ENCODE peak calls at places on chromosomes 7 and 10, in ten cellular contexts. Q is A673, J is neural progenitor cell, B is PC-9, O is mammary epithelial cell, F is upper lobe of right lung, Z is IMR-90, N is bronchial epithelial cell, P is aorta, U is transverse colon. L is an unnamed sample.
A peak's percentile ranks its signal among the peaks of the same experiment; 100 is the strongest.

GRCh38 chr7:80708007-80708594 is 69.7 kb downstream of the CD36 start:
- DNase-seq in Q (no peak), J (no peak), B (no peak), O (no peak), F (no peak), Z (no peak), N (no peak), P (no peak), U (no peak), L (no peak)

GRCh38 chr7:115097175-115097671 is 175.3 kb downstream of the MDFIC start:
- DNase-seq in Q (peak; percentile 60), J (no peak), B (no peak), O (peak; percentile 81), F (no peak), Z (peak; percentile 86), N (peak; percentile 84), P (no peak), U (no peak), L (no peak)

GRCh38 chr7:50679218-50680007 is 103.3 kb downstream of the GRB10 start:
- DNase-seq in Q (peak; percentile 55), J (peak; percentile 31), B (no peak), O (peak; percentile 50), F (no peak), Z (peak; percentile 43), N (peak; percentile 52), P (no peak), U (no peak), L (no peak)

GRCh38 chr10:69810097-69810496 is 8.4 kb downstream of the COL13A1 start:
- DNase-seq in Q (no peak), J (no peak), B (no peak), O (no peak), F (no peak), Z (no peak), N (no peak), P (no peak), U (no peak), L (no peak)

GRCh38 chr7:27129729-27130539 is 623 bp downstream of the HOXA4 start:
- DNase-seq in Q (no peak), J (peak; percentile 44), B (no peak), O (no peak), F (peak; percentile 65), Z (no peak), N (no peak), P (peak; percentile 66), U (peak; percentile 70), L (no peak)

GRCh38 chr7:157077986-157078644 is 60.6 kb upstream of the UBE3C start:
- DNase-seq in Q (no peak), J (peak; percentile 61), B (no peak), O (no peak), F (no peak), Z (no peak), N (no peak), P (no peak), U (no peak), L (no peak)

GRCh38 chr7:73622909-73623797 is 1.2 kb downstream of the MLXIPL start:
- DNase-seq in Q (no peak), J (peak; percentile 38), B (no peak), O (no peak), F (peak; percentile 76), Z (no peak), N (no peak), P (no peak), U (peak; percentile 37), L (peak; percentile 54)

GRCh38 chr10:69106900-69107511 is 17.0 kb upstream of the VPS26A start:
- DNase-seq in Q (no peak), J (no peak), B (no peak), O (no peak), F (no peak), Z (no peak), N (no peak), P (no peak), U (no peak), L (no peak)

GRCh38 chr7:31688347-31688746 is 1.3 kb downstream of the PPP1R17 start:
- DNase-seq in Q (no peak), J (no peak), B (no peak), O (no peak), F (no peak), Z (no peak), N (no peak), P (no peak), U (no peak), L (no peak)

GRCh38 chr10:46992794-46993552 is 81.7 kb downstream of the PTPN20 start:
- DNase-seq in Q (peak; percentile 55), J (peak; percentile 42), B (no peak), O (peak; percentile 14), F (peak; percentile 56), Z (peak; percentile 50), N (peak; percentile 46), P (peak; percentile 61), U (peak; percentile 25), L (peak; percentile 29)

GRCh38 chr7:29253225-29253624 is 58.6 kb downstream of the CHN2 start:
- DNase-seq in Q (no peak), J (no peak), B (no peak), O (no peak), F (no peak), Z (no peak), N (no peak), P (no peak), U (no peak), L (no peak)

GRCh38 chr7:93981480-93981874 is 22.7 kb downstream of the BET1 start:
- DNase-seq in Q (no peak), J (peak; percentile 13), B (no peak), O (no peak), F (no peak), Z (no peak), N (no peak), P (no peak), U (no peak), L (no peak)

GRCh38 chr10:34494012-34494411 is 321.1 kb downstream of the PARD3 start:
- DNase-seq in Q (no peak), J (no peak), B (peak; percentile 28), O (peak; percentile 79), F (no peak), Z (peak; percentile 21), N (peak; percentile 79), P (no peak), U (no peak), L (no peak)

GRCh38 chr10:133274751-133275682 is 1.7 kb downstream of the ADAM8 start:
- DNase-seq in Q (no peak), J (no peak), B (peak; percentile 54), O (peak; percentile 87), F (no peak), Z (no peak), N (peak; percentile 77), P (no peak), U (peak; percentile 66), L (no peak)

GRCh38 chr7:120858299-120858636 is 324 bp upstream of the TSPAN12 start:
- DNase-seq in Q (no peak), J (no peak), B (no peak), O (no peak), F (no peak), Z (no peak), N (no peak), P (no peak), U (no peak), L (no peak)

GRCh38 chr7:120857558-120858298 is at the start of gene TSPAN12:
- DNase-seq in Q (peak; percentile 77), J (peak; percentile 95), B (peak; percentile 90), O (peak; percentile 48), F (peak; percentile 93), Z (peak; percentile 54), N (peak; percentile 46), P (peak; percentile 91), U (peak; percentile 79), L (peak; percentile 88)

GRCh38 chr7:120856621-120857352 is 1.2 kb downstream of the TSPAN12 start:
- DNase-seq in Q (peak; percentile 46), J (peak; percentile 86), B (peak; percentile 53), O (peak; percentile 2), F (peak; percentile 66), Z (peak; percentile 8), N (peak; percentile 3), P (peak; percentile 48), U (peak; percentile 38), L (peak; percentile 33)

GRCh38 chr7:120856198-120856597 is 1.7 kb downstream of the TSPAN12 start:
- DNase-seq in Q (no peak), J (no peak), B (no peak), O (no peak), F (no peak), Z (no peak), N (no peak), P (no peak), U (no peak), L (no peak)

DNA sequence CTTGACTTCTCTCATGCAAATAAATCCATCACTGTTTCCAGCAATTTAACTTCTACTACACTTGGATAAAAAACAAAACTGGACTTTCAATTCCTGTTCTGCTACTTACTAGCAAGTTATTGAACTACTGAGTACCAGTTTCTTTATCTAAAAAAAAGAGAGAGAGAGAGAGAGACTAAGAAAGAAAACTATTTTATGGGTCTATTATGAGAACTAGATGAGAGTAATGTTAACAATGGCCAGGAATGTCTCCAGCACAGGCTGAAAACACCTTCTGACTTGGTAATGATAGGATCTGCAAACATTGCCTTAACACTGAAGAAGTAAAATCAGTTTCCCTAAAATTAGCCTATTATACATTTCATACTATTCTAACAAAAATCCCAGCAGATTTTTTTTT is 5.2 kb downstream of the TSPAN12 start:
- DNase-seq in Q (no peak), J (no peak), B (no peak), O (no peak), F (no peak), Z (no peak), N (no peak), P (no peak), U (no peak), L (no peak)
- H3K36me3 ChIP-seq in Q (no peaks in the 10 kb centered on the region), J (no peaks in the 10 kb centered on the region), B (no peaks in the 10 kb centered on the region), O (no peaks in the 10 kb centered on the region), F (no peaks in the 10 kb centered on the region), Z (peaks cover 3% of the 10 kb centered on the region), N (no peaks in the 10 kb centered on the region), P (no peaks in the 10 kb centered on the region), U (no peaks in the 10 kb centered on the region), L (peaks cover 4% of the 10 kb centered on the region)

DNA sequence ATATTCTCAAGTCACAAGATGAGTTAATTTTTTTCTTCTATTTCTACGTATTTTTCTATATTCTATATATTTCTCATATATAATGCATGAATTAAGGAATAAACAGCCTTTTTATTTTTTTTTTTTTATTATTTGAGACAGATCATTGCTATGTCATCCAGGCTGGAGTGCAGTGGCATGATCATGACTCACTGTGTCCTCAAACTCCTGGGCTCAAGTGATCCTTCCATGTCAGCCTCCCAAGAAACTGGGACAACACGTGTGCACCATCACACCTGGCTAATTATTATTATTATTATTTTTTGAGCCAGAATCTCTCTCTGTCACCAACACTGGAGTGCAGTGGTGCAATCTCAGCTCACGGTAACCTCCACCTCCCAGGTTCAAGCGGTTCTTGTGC is 1.5 kb downstream of the CLDN12 start:
- DNase-seq in Q (no peak), J (no peak), B (no peak), O (peak; percentile 20), F (no peak), Z (peak; percentile 30), N (peak; percentile 58), P (no peak), U (no peak), L (no peak)
- H3K4me3 ChIP-seq in Q (no peak overlapping the region), J (peak overlapping the region; percentile 72), B (peak overlapping the region; percentile 97), O (peak overlapping the region; percentile 88), F (peak overlapping the region; percentile 58), Z (no peak overlapping the region), N (no peak overlapping the region), P (no peak overlapping the region), U (no peak overlapping the region), L (peak overlapping the region; percentile 50)

GRCh38 chr10:79108728-79109127 is 40.0 kb downstream of the ZMIZ1 start:
- DNase-seq in Q (no peak), J (no peak), B (no peak), O (no peak), F (no peak), Z (no peak), N (no peak), P (no peak), U (no peak), L (no peak)
- H3K36me3 ChIP-seq in Q (no peaks in the 10 kb centered on the region), J (no peaks in the 10 kb centered on the region), B (no peaks in the 10 kb centered on the region), O (no peaks in the 10 kb centered on the region), F (peaks cover 9% of the 10 kb centered on the region), Z (peaks cover 19% of the 10 kb centered on the region), N (peaks cover 5% of the 10 kb centered on the region), P (no peaks in the 10 kb centered on the region), U (no peaks in the 10 kb centered on the region), L (no peaks in the 10 kb centered on the region)

GRCh38 chr7:131909151-131909768 is 352.8 kb upstream of the PODXL start:
- DNase-seq in Q (no peak), J (peak; percentile 54), B (no peak), O (no peak), F (no peak), Z (no peak), N (no peak), P (no peak), U (peak; percentile 13), L (no peak)
- H3K4me3 ChIP-seq in Q (no peak overlapping the region), J (peak overlapping the region; percentile 47), B (no peak overlapping the region), O (no peak overlapping the region), F (no peak overlapping the region), Z (no peak overlapping the region), N (no peak overlapping the region), P (no peak overlapping the region), U (peak overlapping the region; percentile 38), L (peak overlapping the region; percentile 34)

L was measured in heart right ventricle.